ENCODE peak calls at places on chromosomes 1 and 21, in four cellular contexts. V, T, Z and U are unnamed samples.

GRCh38 chr1:145878724-145879123 is 6.9 kb downstream of the ANKRD35 start:
- DNase-seq in V (no peak), T (peak; percentile 34), Z (no peak), U (no peak)

GRCh38 chr1:205012416-205013140 is 30.4 kb upstream of the CNTN2 start:
- DNase-seq in V (no peak), T (peak; percentile 45), Z (no peak), U (no peak)

GRCh38 chr1:170414989-170415733 is 116.8 kb upstream of the GORAB start:
- DNase-seq in V (no peak), T (peak; percentile 78), Z (no peak), U (no peak)

GRCh38 chr1:7491089-7491817 is 279.8 kb upstream of the VAMP3 start:
- DNase-seq in V (no peak), T (peak; percentile 91), Z (peak; percentile 45), U (no peak)

GRCh38 chr1:109167114-109167513 is 46.6 kb upstream of the SARS1 start:
- DNase-seq in V (no peak), T (no peak), Z (no peak), U (no peak)

GRCh38 chr1:63575340-63575826 is 17.8 kb upstream of the PGM1 start:
- DNase-seq in V (peak; percentile 12), T (peak; percentile 41), Z (no peak), U (no peak)

GRCh38 chr1:208308221-208308620 is 64.0 kb upstream of the PLXNA2 start:
- DNase-seq in V (no peak), T (no peak), Z (no peak), U (no peak)

GRCh38 chr1:44714944-44715571 is 15.9 kb downstream of the RNU5D-1 start:
- DNase-seq in V (peak; percentile 75), T (peak; percentile 81), Z (peak; percentile 80), U (peak; percentile 61)

GRCh38 chr1:41122851-41123518 is 101.5 kb upstream of the SLFNL1 start:
- DNase-seq in V (peak; percentile 36), T (peak; percentile 95), Z (peak; percentile 55), U (peak; percentile 21)

GRCh38 chr1:84300991-84301758 is at the start of gene SAMD13:
- DNase-seq in V (peak; percentile 70), T (peak; percentile 60), Z (peak; percentile 89), U (peak; percentile 78)

GRCh38 chr1:4345126-4345525 is 309.3 kb upstream of the AJAP1 start:
- DNase-seq in V (no peak), T (no peak), Z (no peak), U (no peak)

GRCh38 chr21:26920055-26920454 is 46.8 kb downstream of the ADAMTS5 start:
- DNase-seq in V (no peak), T (peak; percentile 67), Z (peak; percentile 48), U (no peak)

GRCh38 chr1:169483500-169483966 is 2.2 kb downstream of the SLC19A2 start:
- DNase-seq in V (no peak), T (peak; percentile 35), Z (peak; percentile 74), U (peak; percentile 64)

GRCh38 chr1:89780721-89781120 is 40.1 kb upstream of the LRRC8D start:
- DNase-seq in V (peak; percentile 69), T (peak; percentile 76), Z (no peak), U (no peak)

GRCh38 chr1:242605521-242605920 is 81.0 kb upstream of the PLD5 start:
- DNase-seq in V (no peak), T (no peak), Z (no peak), U (no peak)

GRCh38 chr1:205596876-205597275 is 34.9 kb downstream of the ELK4 start:
- DNase-seq in V (no peak), T (no peak), Z (no peak), U (no peak)

GRCh38 chr1:162570718-162571117 is 9.2 kb downstream of the UAP1 start:
- DNase-seq in V (no peak), T (no peak), Z (no peak), U (no peak)

GRCh38 chr1:27575861-27576331 is 28.0 kb downstream of the AHDC1 start:
- DNase-seq in V (peak; percentile 51), T (peak; percentile 63), Z (peak; percentile 84), U (peak; percentile 59)

GRCh38 chr1:27574001-27574781 is 29.8 kb downstream of the AHDC1 start:
- DNase-seq in V (no peak), T (no peak), Z (peak; percentile 60), U (no peak)

GRCh38 chr1:27577504-27578188 is 26.3 kb downstream of the AHDC1 start:
- DNase-seq in V (no peak), T (no peak), Z (no peak), U (no peak)

GRCh38 chr1:27574871-27575831 is 28.8 kb downstream of the AHDC1 start:
- DNase-seq in V (peak; percentile 65), T (peak; percentile 94), Z (peak; percentile 91), U (peak; percentile 52)

DNA sequence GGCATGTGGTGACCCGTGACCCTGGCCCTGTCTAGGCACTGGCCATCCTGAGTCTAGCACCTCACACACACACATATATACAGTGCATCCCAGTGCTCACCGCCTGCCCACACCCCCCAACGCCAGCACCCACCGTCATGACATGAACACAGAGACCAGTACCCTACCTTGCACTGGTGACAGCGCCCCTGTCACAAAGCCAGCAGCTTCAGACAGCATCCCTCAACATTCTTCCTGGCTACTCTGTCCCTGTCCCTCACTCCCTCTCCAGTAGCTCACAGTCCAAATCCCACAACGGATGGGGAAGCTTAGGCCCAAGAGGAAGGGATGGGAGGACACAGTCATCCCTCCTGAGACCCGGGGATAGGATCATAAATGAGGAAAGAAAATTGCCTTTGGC is 27.1 kb downstream of the AHDC1 start:
- DNase-seq in V (no peak), T (no peak), Z (no peak), U (no peak)
- H3K4me1 ChIP-seq in V (peaks cover 38% of the 10 kb centered on the region), T (peaks cover 51% of the 10 kb centered on the region), Z (peaks cover 49% of the 10 kb centered on the region), U (peaks cover 7% of the 10 kb centered on the region)

GRCh38 chr1:26695417-26696190 is at the start of gene ARID1A:
- DNase-seq in V (peak; percentile 94), T (peak; percentile 98), Z (peak; percentile 96), U (peak; percentile 92)
- H3K4me1 ChIP-seq in V (peaks cover 45% of the 10 kb centered on the region), T (peaks cover 49% of the 10 kb centered on the region), Z (peaks cover 62% of the 10 kb centered on the region), U (peaks cover 21% of the 10 kb centered on the region)

GRCh38 chr21:37454869-37455503 is 88.4 kb downstream of the DYRK1A start:
- DNase-seq in V (no peak), T (no peak), Z (no peak), U (no peak)
- H3K4me1 ChIP-seq in V (peaks cover 84% of the 10 kb centered on the region), T (peaks cover 71% of the 10 kb centered on the region), Z (peaks cover 49% of the 10 kb centered on the region), U (peaks cover 9% of the 10 kb centered on the region)

GRCh38 chr1:21786640-21787039 is 3.7 kb upstream of the USP48 start:
- DNase-seq in V (no peak), T (no peak), Z (no peak), U (no peak)
- H3K4me1 ChIP-seq in V (peaks cover 3% of the 10 kb centered on the region), T (no peaks in the 10 kb centered on the region), Z (peaks cover 12% of the 10 kb centered on the region), U (peaks cover under 1% of the 10 kb centered on the region)

GRCh38 chr1:10250663-10251062 is 40.3 kb downstream of the KIF1B start:
- DNase-seq in V (no peak), T (no peak), Z (no peak), U (no peak)
- H3K4me1 ChIP-seq in V (peaks cover 8% of the 10 kb centered on the region), T (peaks cover 26% of the 10 kb centered on the region), Z (peaks cover 17% of the 10 kb centered on the region), U (no peaks in the 10 kb centered on the region)

DNA sequence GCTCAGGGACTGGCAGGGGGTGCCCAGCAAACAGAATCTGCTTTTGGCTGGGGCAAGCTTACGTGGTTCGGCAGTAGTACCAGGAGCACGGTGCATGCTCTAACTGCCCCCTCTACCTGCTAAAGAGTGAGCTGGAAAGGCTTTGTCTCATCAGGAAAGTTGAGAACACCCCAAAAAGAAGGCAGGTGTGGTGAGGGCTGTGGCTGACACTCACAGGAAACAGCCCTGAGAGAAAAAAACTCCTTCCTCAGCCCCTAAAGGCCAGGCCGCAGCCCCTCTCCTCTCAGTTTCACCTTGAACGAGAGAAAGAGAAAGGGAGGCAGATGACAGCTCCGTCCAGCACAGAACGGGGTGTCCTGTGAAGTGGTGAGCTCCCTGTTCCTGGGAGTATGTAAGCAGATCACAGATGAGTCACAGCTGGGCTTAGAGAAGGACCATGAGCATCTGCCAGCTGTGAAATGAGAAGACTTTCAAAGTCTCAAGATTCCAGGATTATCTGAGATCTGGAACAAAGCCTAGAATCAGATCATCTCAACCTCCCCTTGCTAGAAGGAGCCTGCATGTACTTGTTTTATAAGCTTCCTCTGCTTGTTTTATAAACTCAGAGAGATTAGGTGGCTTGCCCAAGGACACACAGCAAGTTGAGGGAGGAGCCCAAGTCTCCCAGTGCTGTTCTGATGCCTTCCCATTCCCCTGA is 13.4 kb downstream of the LAPTM5 start:
- DNase-seq in V (no peak), T (peak; percentile 23), Z (no peak), U (no peak)
- H3K4me1 ChIP-seq in V (peaks cover 9% of the 10 kb centered on the region), T (no peaks in the 10 kb centered on the region), Z (peaks cover 7% of the 10 kb centered on the region), U (no peaks in the 10 kb centered on the region)

DNA sequence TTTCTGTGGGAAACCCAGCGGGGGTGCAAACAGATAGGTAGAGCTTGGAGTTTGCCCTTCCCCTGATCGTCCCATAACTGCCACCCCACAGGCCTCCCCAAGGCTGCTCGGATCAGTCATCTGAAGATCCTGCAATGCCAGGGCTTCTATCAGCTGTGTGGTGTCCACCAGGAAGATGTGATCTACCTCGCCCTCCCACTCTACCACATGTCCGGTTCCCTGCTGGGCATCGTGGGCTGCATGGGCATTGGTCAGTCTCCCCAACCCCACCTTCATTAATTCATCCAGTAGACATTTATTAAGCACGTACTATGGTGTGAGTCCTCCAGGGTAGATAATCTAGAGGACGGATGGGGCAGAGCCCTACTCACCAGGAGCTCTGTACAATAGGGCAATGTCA is 1.8 kb downstream of the SLC27A3 start:
- DNase-seq in V (no peak), T (no peak), Z (no peak), U (no peak)
- H3K4me1 ChIP-seq in V (peaks cover 5% of the 10 kb centered on the region), T (peaks cover 7% of the 10 kb centered on the region), Z (peaks cover 63% of the 10 kb centered on the region), U (peaks cover 7% of the 10 kb centered on the region)

GRCh38 chr1:116490588-116490987 is 80.2 kb downstream of the CD58 start:
- DNase-seq in V (no peak), T (no peak), Z (no peak), U (no peak)
- H3K4me1 ChIP-seq in V (peaks cover 9% of the 10 kb centered on the region), T (peaks cover 45% of the 10 kb centered on the region), Z (peaks cover 58% of the 10 kb centered on the region), U (no peaks in the 10 kb centered on the region)